ENCODE peak calls at places on chromosomes 16 and 17, in four cellular contexts. One of them, this sample, is unnamed.

GRCh38 chr16:52439750-52440149 is 107.2 kb downstream of the TOX3 start:
- DNase-seq in prostate gland: no peak
- DNase-seq in epithelial cell of esophagus: no peak
- DNase-seq in astrocyte of the cerebellum: no peak
- DNase-seq in this sample: no peak

GRCh38 chr17:2580641-2581040 is 12.8 kb upstream of the PAFAH1B1 start:
- DNase-seq in prostate gland: no peak
- DNase-seq in epithelial cell of esophagus: no peak
- DNase-seq in astrocyte of the cerebellum: no peak
- DNase-seq in this sample: no peak

GRCh38 chr16:11050954-11051353 is 106.6 kb downstream of the CLEC16A start:
- DNase-seq in prostate gland: no peak
- DNase-seq in epithelial cell of esophagus: no peak
- DNase-seq in astrocyte of the cerebellum: no peak
- DNase-seq in this sample: no peak

GRCh38 chr16:64211306-64211705 is 910.6 kb downstream of the CDH11 start:
- DNase-seq in prostate gland: no peak
- DNase-seq in epithelial cell of esophagus: no peak
- DNase-seq in astrocyte of the cerebellum: no peak
- DNase-seq in this sample: no peak

GRCh38 chr16:66211651-66212050 is 154.8 kb upstream of the CDH5 start:
- DNase-seq in prostate gland: no peak
- DNase-seq in epithelial cell of esophagus: no peak
- DNase-seq in astrocyte of the cerebellum: no peak
- DNase-seq in this sample: no peak

GRCh38 chr17:72657467-72658317 is 434.8 kb downstream of the SLC39A11 start:
- DNase-seq in prostate gland: no peak
- DNase-seq in epithelial cell of esophagus: peak
- DNase-seq in astrocyte of the cerebellum: no peak
- DNase-seq in this sample: no peak

GRCh38 chr16:396199-396598 is 800 bp upstream of the NME4 start:
- DNase-seq in prostate gland: no peak
- DNase-seq in epithelial cell of esophagus: no peak
- DNase-seq in astrocyte of the cerebellum: no peak
- DNase-seq in this sample: no peak

GRCh38 chr16:76195648-76196047 is 81.6 kb upstream of the CNTNAP4 start:
- DNase-seq in prostate gland: no peak
- DNase-seq in epithelial cell of esophagus: no peak
- DNase-seq in astrocyte of the cerebellum: no peak
- DNase-seq in this sample: no peak

GRCh38 chr17:77404812-77405581 is 264.2 kb downstream of the SEC14L1 start:
- DNase-seq in prostate gland: no peak
- DNase-seq in epithelial cell of esophagus: peak
- DNase-seq in astrocyte of the cerebellum: no peak
- DNase-seq in this sample: no peak

GRCh38 chr16:4688674-4689045 is 4.7 kb upstream of the NUDT16L1 start:
- DNase-seq in prostate gland: no peak
- DNase-seq in epithelial cell of esophagus: no peak
- DNase-seq in astrocyte of the cerebellum: no peak
- DNase-seq in this sample: no peak

GRCh38 chr16:55478827-55479559 is at the start of gene MMP2:
- DNase-seq in prostate gland: no peak
- DNase-seq in epithelial cell of esophagus: peak
- DNase-seq in astrocyte of the cerebellum: peak
- DNase-seq in this sample: peak

DNA sequence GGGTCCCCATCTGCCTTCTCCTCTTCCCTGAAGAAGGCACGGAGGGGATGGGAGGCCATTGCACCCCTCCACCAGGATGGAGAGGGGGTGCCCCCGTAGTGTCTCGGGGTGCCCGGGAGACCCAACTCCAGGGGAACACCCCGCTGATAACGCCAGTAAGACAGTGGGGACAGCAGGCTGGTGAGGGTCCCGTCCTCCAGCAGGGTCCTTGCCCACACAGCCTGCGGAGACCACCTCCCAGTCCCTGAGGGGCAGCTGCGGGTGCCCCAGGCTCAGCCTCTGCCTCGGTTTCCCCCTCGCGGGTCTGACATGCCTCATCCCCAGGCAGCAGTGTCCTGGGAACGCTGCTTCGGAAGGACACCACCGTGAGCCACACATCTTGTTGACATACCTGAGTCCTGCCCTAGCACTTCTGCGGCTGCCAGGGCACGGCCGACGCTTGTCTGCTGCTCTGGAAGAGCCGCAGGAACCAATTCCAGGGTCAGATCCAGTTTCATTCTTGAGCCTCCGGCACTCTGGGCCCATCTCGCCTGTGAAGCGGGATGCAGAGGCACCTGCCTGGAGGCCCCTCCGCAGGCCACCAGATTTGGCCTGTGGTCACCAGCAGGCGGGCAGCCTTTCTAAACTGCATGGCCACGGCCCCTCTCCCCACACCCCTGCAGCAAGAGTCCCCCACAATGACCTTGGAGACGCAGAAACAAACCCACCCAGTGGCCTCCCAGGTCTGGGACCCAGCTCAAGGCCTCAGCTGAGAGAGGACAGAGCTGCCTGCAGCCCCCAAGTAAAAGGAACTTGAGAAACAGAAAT is 39.9 kb upstream of the ZC3H18 start:
- DNase-seq in prostate gland: no peak
- DNase-seq in epithelial cell of esophagus: no peak
- DNase-seq in astrocyte of the cerebellum: no peak
- DNase-seq in this sample: no peak
- TF ChIP-seq CTCF in prostate gland: no peak
- TF ChIP-seq CTCF in epithelial cell of esophagus: no peak
- TF ChIP-seq CTCF in astrocyte of the cerebellum: no peak
- TF ChIP-seq CTCF in this sample: no peak

GRCh38 chr16:83418565-83418964 is 389.2 kb upstream of the HSBP1 start:
- DNase-seq in prostate gland: no peak
- DNase-seq in epithelial cell of esophagus: no peak
- DNase-seq in astrocyte of the cerebellum: no peak
- DNase-seq in this sample: no peak
- TF ChIP-seq CTCF in prostate gland: no peak
- TF ChIP-seq CTCF in epithelial cell of esophagus: peak
- TF ChIP-seq CTCF in astrocyte of the cerebellum: no peak
- TF ChIP-seq CTCF in this sample: no peak

GRCh38 chr17:21263351-21263750 is 10.1 kb upstream of the NATD1 start:
- DNase-seq in prostate gland: no peak
- DNase-seq in epithelial cell of esophagus: peak
- DNase-seq in astrocyte of the cerebellum: peak
- DNase-seq in this sample: no peak

GRCh38 chr17:21258593-21258992 is 5.4 kb upstream of the NATD1 start:
- DNase-seq in prostate gland: no peak
- DNase-seq in epithelial cell of esophagus: no peak
- DNase-seq in astrocyte of the cerebellum: no peak
- DNase-seq in this sample: no peak

GRCh38 chr17:21262259-21262993 is 9.2 kb upstream of the NATD1 start:
- DNase-seq in prostate gland: no peak
- DNase-seq in epithelial cell of esophagus: no peak
- DNase-seq in astrocyte of the cerebellum: no peak
- DNase-seq in this sample: no peak
- TF ChIP-seq CTCF in prostate gland: no peak
- TF ChIP-seq CTCF in epithelial cell of esophagus: no peak
- TF ChIP-seq CTCF in astrocyte of the cerebellum: no peak
- TF ChIP-seq CTCF in this sample: no peak

GRCh38 chr16:85453179-85453678 is 159.9 kb upstream of the GSE1 start:
- DNase-seq in prostate gland: no peak
- DNase-seq in epithelial cell of esophagus: no peak
- DNase-seq in astrocyte of the cerebellum: no peak
- DNase-seq in this sample: no peak

GRCh38 chr16:85453701-85454100 is 159.4 kb upstream of the GSE1 start:
- DNase-seq in prostate gland: no peak
- DNase-seq in epithelial cell of esophagus: no peak
- DNase-seq in astrocyte of the cerebellum: no peak
- DNase-seq in this sample: no peak

GRCh38 chr16:85451646-85452363 is 161.3 kb upstream of the GSE1 start:
- DNase-seq in prostate gland: no peak
- DNase-seq in epithelial cell of esophagus: no peak
- DNase-seq in astrocyte of the cerebellum: no peak
- DNase-seq in this sample: no peak

GRCh38 chr16:85454171-85454883 is 158.8 kb upstream of the GSE1 start:
- DNase-seq in prostate gland: no peak
- DNase-seq in epithelial cell of esophagus: no peak
- DNase-seq in astrocyte of the cerebellum: no peak
- DNase-seq in this sample: no peak

GRCh38 chr16:85452364-85453178 is 160.6 kb upstream of the GSE1 start:
- DNase-seq in prostate gland: no peak
- DNase-seq in epithelial cell of esophagus: no peak
- DNase-seq in astrocyte of the cerebellum: no peak
- DNase-seq in this sample: no peak
- TF ChIP-seq CTCF in prostate gland: no peak
- TF ChIP-seq CTCF in epithelial cell of esophagus: no peak
- TF ChIP-seq CTCF in astrocyte of the cerebellum: no peak
- TF ChIP-seq CTCF in this sample: no peak

GRCh38 chr17:54992797-54993639 is 24.5 kb downstream of the STXBP4 start:
- DNase-seq in prostate gland: peak
- DNase-seq in epithelial cell of esophagus: peak
- DNase-seq in astrocyte of the cerebellum: peak
- DNase-seq in this sample: no peak
- TF ChIP-seq CTCF in prostate gland: peak
- TF ChIP-seq CTCF in epithelial cell of esophagus: peak
- TF ChIP-seq CTCF in astrocyte of the cerebellum: peak
- TF ChIP-seq CTCF in this sample: peak

GRCh38 chr17:28399808-28400207 is 6.2 kb downstream of the SLC46A1 start:
- DNase-seq in prostate gland: no peak
- DNase-seq in epithelial cell of esophagus: no peak
- DNase-seq in astrocyte of the cerebellum: no peak
- DNase-seq in this sample: no peak
- TF ChIP-seq CTCF in prostate gland: no peak
- TF ChIP-seq CTCF in epithelial cell of esophagus: no peak
- TF ChIP-seq CTCF in astrocyte of the cerebellum: no peak
- TF ChIP-seq CTCF in this sample: no peak